ENCODE peak calls at places on chromosome 18, in six cellular contexts. F is adrenal gland, J is esophagus squamous epithelium, E is vagina, H is ovary, V is NB4. O is an unnamed sample.

GRCh38 chr18:363327-364115 is 95.7 kb upstream of the THOC1 start:
- DNase-seq in F (no peak), J (no peak), E (no peak), H (no peak), V (peak), O (no peak)

GRCh38 chr18:36309436-36310391 is 12.2 kb downstream of the FHOD3 start:
- DNase-seq in F (peak), J (no peak), E (peak), H (peak), V (no peak), O (no peak)

GRCh38 chr18:54774971-54775665 is 53.2 kb upstream of the RAB27B start:
- DNase-seq in F (no peak), J (no peak), E (no peak), H (no peak), V (no peak), O (no peak)

GRCh38 chr18:51361130-51361860 is 163.8 kb upstream of the MEX3C start:
- DNase-seq in F (no peak), J (no peak), E (no peak), H (no peak), V (peak), O (no peak)

GRCh38 chr18:63994783-63995399 is 25.0 kb downstream of the SERPINB8 start:
- DNase-seq in F (peak), J (no peak), E (no peak), H (peak), V (peak), O (no peak)

GRCh38 chr18:29087616-29088246 is 910.8 kb upstream of the CDH2 start:
- DNase-seq in F (no peak), J (no peak), E (no peak), H (no peak), V (no peak), O (no peak)

GRCh38 chr18:21741511-21742322 is 1.1 kb downstream of the MIB1 start:
- DNase-seq in F (peak), J (no peak), E (no peak), H (peak), V (peak), O (peak)

GRCh38 chr18:63263444-63263843 is 56.1 kb downstream of the BCL2 start:
- DNase-seq in F (no peak), J (no peak), E (no peak), H (no peak), V (no peak), O (no peak)

GRCh38 chr18:58896268-58896667 is 31.6 kb downstream of the ZNF532 start:
- DNase-seq in F (no peak), J (no peak), E (no peak), H (no peak), V (no peak), O (no peak)

GRCh38 chr18:28439870-28440269 is 262.9 kb upstream of the CDH2 start:
- DNase-seq in F (no peak), J (no peak), E (no peak), H (no peak), V (peak), O (no peak)

GRCh38 chr18:24380163-24380747 is 17.4 kb downstream of the OSBPL1A start:
- DNase-seq in F (no peak), J (no peak), E (no peak), H (no peak), V (no peak), O (no peak)

GRCh38 chr18:7919565-7919964 is 352.4 kb downstream of the PTPRM start:
- DNase-seq in F (no peak), J (no peak), E (no peak), H (no peak), V (no peak), O (no peak)

GRCh38 chr18:68740966-68741365 is 26.1 kb upstream of the TMX3 start:
- DNase-seq in F (no peak), J (no peak), E (no peak), H (no peak), V (no peak), O (no peak)

GRCh38 chr18:30957086-30957485 is 85.5 kb downstream of the DSC3 start:
- DNase-seq in F (no peak), J (no peak), E (no peak), H (no peak), V (no peak), O (no peak)

GRCh38 chr18:58541789-58542425 is 87.0 kb downstream of the ALPK2 start:
- DNase-seq in F (no peak), J (no peak), E (no peak), H (no peak), V (peak), O (no peak)

GRCh38 chr18:48037481-48038271 is 107.2 kb upstream of the SMAD2 start:
- DNase-seq in F (peak), J (no peak), E (no peak), H (no peak), V (peak), O (no peak)

GRCh38 chr18:47254341-47254939 is 3.0 kb upstream of the SKOR2 start:
- DNase-seq in F (peak), J (no peak), E (no peak), H (no peak), V (peak), O (peak)

GRCh38 chr18:837922-838321 is 25.9 kb upstream of the YES1 start:
- DNase-seq in F (no peak), J (no peak), E (no peak), H (no peak), V (no peak), O (no peak)

GRCh38 chr18:21049306-21049705 is 62.3 kb downstream of the ROCK1 start:
- DNase-seq in F (no peak), J (no peak), E (no peak), H (no peak), V (no peak), O (no peak)

GRCh38 chr18:45548614-45549013 is 66.7 kb upstream of the SLC14A2 start:
- DNase-seq in F (no peak), J (no peak), E (no peak), H (no peak), V (no peak), O (no peak)

GRCh38 chr18:46071894-46072867 is at the start of gene PSTPIP2:
- DNase-seq in F (peak), J (no peak), E (no peak), H (peak), V (no peak), O (peak)

GRCh38 chr18:24799720-24800119 is 339.3 kb downstream of the HRH4 start:
- DNase-seq in F (no peak), J (no peak), E (no peak), H (no peak), V (no peak), O (no peak)

GRCh38 chr18:22551536-22552151 is 133.9 kb upstream of the CTAGE1 start:
- DNase-seq in F (peak), J (no peak), E (no peak), H (peak), V (no peak), O (no peak)

GRCh38 chr18:10284571-10285282 is 169.7 kb upstream of the APCDD1 start:
- DNase-seq in F (no peak), J (no peak), E (no peak), H (no peak), V (peak), O (no peak)

GRCh38 chr18:8329186-8329771 is 280.0 kb upstream of the RAB12 start:
- DNase-seq in F (no peak), J (no peak), E (no peak), H (no peak), V (no peak), O (no peak)

GRCh38 chr18:48408727-48409590 is at the start of gene ZBTB7C:
- DNase-seq in F (peak), J (no peak), E (no peak), H (peak), V (peak), O (no peak)

GRCh38 chr18:34222396-34223163 is 2.1 kb downstream of the NOL4 start:
- DNase-seq in F (peak), J (no peak), E (no peak), H (no peak), V (no peak), O (no peak)

DNA sequence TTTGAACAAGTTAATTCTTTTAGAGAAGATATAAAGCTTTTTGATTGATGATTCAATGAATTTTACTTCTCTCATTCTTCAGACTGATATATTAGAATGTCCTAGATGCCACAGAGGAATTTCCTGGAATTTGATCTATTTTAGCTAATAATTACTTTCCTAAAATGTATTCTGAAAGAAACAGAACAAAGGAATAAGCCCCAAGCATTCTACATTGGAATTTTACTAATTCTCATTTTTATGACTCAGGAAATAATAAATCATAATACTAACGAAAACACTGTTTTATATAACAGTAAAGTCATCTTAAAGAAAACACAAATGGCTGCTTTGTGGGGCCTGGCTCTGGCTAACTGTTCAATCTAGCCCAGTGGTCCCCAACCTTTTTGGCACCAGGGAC is 68.6 kb upstream of the LPIN2 start:
- DNase-seq in F (no peak), J (no peak), E (no peak), H (no peak), V (no peak), O (no peak)
- TF ChIP-seq CTCF in F (no peak), J (no peak), E (no peak), H (no peak), V (no peak), O (no peak)

GRCh38 chr18:61596296-61596695 is 263.1 kb downstream of the CDH20 start:
- DNase-seq in F (no peak), J (no peak), E (no peak), H (no peak), V (no peak), O (no peak)
- H3K4me3 ChIP-seq in F (no peak), J (no peak), E (no peak), H (no peak), V (no peak), O (no peak)

GRCh38 chr18:57077786-57078552 is 68.9 kb upstream of the BOD1L2 start:
- DNase-seq in F (no peak), J (no peak), E (no peak), H (no peak), V (peak), O (no peak)
- TF ChIP-seq POLR2A in F (no peak), J (no peak), E (no peak), H (no peak), V (no peak), O (no peak)

GRCh38 chr18:59994357-59994756 is 94.6 kb downstream of the PMAIP1 start:
- DNase-seq in F (no peak), J (no peak), E (no peak), H (no peak), V (peak), O (no peak)
- TF ChIP-seq CTCF in F (no peak), J (no peak), E (no peak), H (no peak), V (peak), O (no peak)

GRCh38 chr18:13465126-13465446 is 246.5 kb downstream of the LDLRAD4 start:
- DNase-seq in F (no peak), J (no peak), E (no peak), H (no peak), V (no peak), O (no peak)
- H3K4me3 ChIP-seq in F (no peak), J (no peak), E (peak), H (no peak), V (peak), O (peak)

GRCh38 chr18:5237723-5238370 is 40.8 kb upstream of the AKAIN1 start:
- DNase-seq in F (peak), J (peak), E (no peak), H (peak), V (peak), O (peak)
- TF ChIP-seq POLR2A in F (peak), J (peak), E (no peak), H (peak), V (no peak), O (peak)